ENCODE peak calls at places on chromosomes 13 and 19, in seven cellular contexts. V is NCI-H226; S is prostate gland; E is M059J; P is heart right ventricle; C is PC-3; L is stimulated activated effector memory CD8-positive, alpha-beta T cell treated with anti-CD3 and anti-CD28 coated beads, Interleukin-12 subunit alpha, Interleukin-12 subunit beta, amount 100 ng/mL, for 72 hours. I is an unnamed sample.

GRCh38 chr19:45468159-45468651 is 409 bp downstream of the FOSB start:
- DNase-seq in V (no peak), S (no peak), C (no peak), P (no peak), L (peak), E (no peak), I (peak)

GRCh38 chr13:46388308-46388707 is 1.3 kb upstream of the RUBCNL start:
- DNase-seq in P (no peak), C (no peak), E (no peak), S (no peak), V (no peak), L (no peak), I (no peak)

GRCh38 chr19:55447421-55448174 is 4.5 kb upstream of the SHISA7 start:
- DNase-seq in V (peak), E (peak), L (no peak), S (peak), P (no peak), C (peak), I (peak)

GRCh38 chr13:114235697-114236096 is 1.0 kb downstream of the CDC16 start:
- DNase-seq in P (no peak), E (no peak), C (peak), L (no peak), S (no peak), V (no peak), I (peak)

GRCh38 chr19:47124937-47125668 is 5.5 kb upstream of the SAE1 start:
- DNase-seq in P (no peak), V (peak), S (no peak), C (peak), E (peak), L (peak), I (peak)

GRCh38 chr13:27353166-27353583 is 71.2 kb upstream of the GTF3A start:
- DNase-seq in L (peak), E (peak), S (no peak), C (peak), P (no peak), V (peak), I (no peak)

GRCh38 chr13:46211116-46211515 is 612 bp upstream of the LRRC63 start:
- DNase-seq in P (no peak), E (peak), C (peak), V (no peak), L (peak), S (no peak), I (no peak)

GRCh38 chr13:112575680-112576079 is 12.3 kb downstream of the TUBGCP3 start:
- DNase-seq in V (no peak), L (no peak), P (no peak), S (no peak), E (no peak), C (no peak), I (no peak)

GRCh38 chr19:13460045-13460444 is 46.2 kb downstream of the CACNA1A start:
- DNase-seq in L (no peak), C (peak), E (peak), S (no peak), P (no peak), V (no peak), I (peak)

GRCh38 chr13:40317980-40318327 is 348.5 kb downstream of the FOXO1 start:
- DNase-seq in L (no peak), S (no peak), V (no peak), C (no peak), E (no peak), P (no peak), I (no peak)

GRCh38 chr19:5717215-5717614 is 2.7 kb downstream of the LONP1 start:
- DNase-seq in C (no peak), L (no peak), S (no peak), P (no peak), V (no peak), E (no peak), I (no peak)

GRCh38 chr13:51605698-51606097 is 21.4 kb downstream of the WDFY2 start:
- DNase-seq in L (no peak), V (no peak), E (no peak), P (no peak), C (no peak), S (no peak), I (no peak)

GRCh38 chr19:444677-445210 is 16.1 kb downstream of the SHC2 start:
- DNase-seq in S (no peak), L (no peak), V (no peak), E (no peak), C (no peak), P (no peak), I (no peak)

GRCh38 chr13:110625771-110626321 is 10.5 kb downstream of the NAXD start:
- DNase-seq in C (peak), E (no peak), V (no peak), S (peak), P (no peak), L (no peak), I (no peak)

GRCh38 chr13:20945952-20946383 is 43.4 kb upstream of the XPO4 start:
- DNase-seq in C (no peak), L (no peak), S (no peak), P (no peak), V (no peak), E (no peak), I (peak)

GRCh38 chr13:37495046-37495445 is 103.5 kb downstream of the POSTN start:
- DNase-seq in C (peak), E (peak), L (no peak), V (no peak), P (no peak), S (no peak), I (no peak)

GRCh38 chr13:29901714-29902631 is 51.6 kb upstream of the UBL3 start:
- DNase-seq in P (no peak), L (no peak), V (peak), C (peak), S (no peak), E (peak), I (no peak)

GRCh38 chr13:112249644-112250610 is 126.2 kb upstream of the SPACA7 start:
- DNase-seq in P (no peak), L (no peak), C (no peak), E (no peak), S (no peak), V (no peak), I (peak)

I was measured in neural progenitor cell.